ENCODE peak calls at places on chromosomes 2 and 18, in four cellular contexts. B is naive thymus-derived CD4-positive, alpha-beta T cell; G is ecto neural progenitor cell; S is AG04449. Q is an unnamed sample.

GRCh38 chr18:58557013-58557435 is 71.9 kb downstream of the ALPK2 start:
- DNase-seq in S (no peak), G (no peak), B (no peak), Q (no peak)

GRCh38 chr2:143617803-143618415 is 488.7 kb downstream of the ARHGAP15 start:
- DNase-seq in S (no peak), B (no peak), G (no peak), Q (no peak)

GRCh38 chr2:58886009-58886408 is 644.9 kb upstream of the FANCL start:
- DNase-seq in G (no peak), S (no peak), B (no peak), Q (no peak)

GRCh38 chr2:174634130-174635014 is 36.8 kb upstream of the WIPF1 start:
- DNase-seq in G (no peak), S (no peak), B (peak), Q (peak)

GRCh38 chr18:58209326-58209725 is 165.3 kb downstream of the NEDD4L start:
- DNase-seq in G (no peak), B (no peak), S (no peak), Q (no peak)

GRCh38 chr2:96760986-96761832 is 507 bp downstream of the CNNM4 start:
- DNase-seq in G (no peak), S (no peak), B (no peak), Q (no peak)

GRCh38 chr2:148031152-148031551 is 10.3 kb downstream of the MBD5 start:
- DNase-seq in B (no peak), S (no peak), G (no peak), Q (no peak)

GRCh38 chr2:191180712-191181111 is 29.9 kb upstream of the STAT4 start:
- DNase-seq in G (no peak), S (no peak), B (no peak), Q (no peak)

GRCh38 chr2:9995059-9995458 is 43.6 kb downstream of the GRHL1 start:
- DNase-seq in B (no peak), G (peak), S (no peak), Q (no peak)

GRCh38 chr2:173028671-173029070 is 47.0 kb upstream of the MAP3K20 start:
- DNase-seq in S (no peak), G (no peak), B (no peak), Q (no peak)

GRCh38 chr2:44120428-44120827 is 48.2 kb upstream of the PPM1B start:
- DNase-seq in S (peak), G (no peak), B (peak), Q (peak)

GRCh38 chr2:128016620-128017019 is 11.2 kb downstream of the SAP130 start:
- DNase-seq in S (no peak), B (no peak), G (no peak), Q (no peak)

GRCh38 chr18:49976810-49977209 is 163.5 kb upstream of the ACAA2 start:
- DNase-seq in B (no peak), G (no peak), S (no peak), Q (no peak)

GRCh38 chr2:163319006-163319405 is 416.8 kb downstream of the FIGN start:
- DNase-seq in B (no peak), G (no peak), S (no peak), Q (no peak)

GRCh38 chr2:67895171-67895941 is 167.4 kb downstream of the C1D start:
- DNase-seq in G (no peak), S (no peak), B (no peak), Q (no peak)

GRCh38 chr2:58045580-58046334 is 849 bp upstream of the VRK2 start:
- DNase-seq in B (no peak), G (no peak), S (no peak), Q (no peak)

GRCh38 chr2:55970506-55970905 is 46.9 kb upstream of the EFEMP1 start:
- DNase-seq in B (no peak), S (no peak), G (no peak), Q (no peak)

GRCh38 chr2:218732761-218733158 is 22.1 kb downstream of the TTLL4 start:
- DNase-seq in S (no peak), B (no peak), G (no peak), Q (no peak)

Q was measured in Jurkat, Clone E6-1.